ENCODE peak calls at places on chromosomes 4 and X, in seven cellular contexts. S is effector memory CD4-positive, alpha-beta T cell; D is aorta; O is SK-N-SH; I is NT2/D1; C is PC-3; N is heart right ventricle. K is an unnamed sample. For H3K36me3, the result is how much of the 10 kb centered on the place peaks cover.

GRCh38 chrX:94633237-94633636 is 959.2 kb downstream of the FAM133A start:
- DNase-seq in O (no peak), S (no peak), I (no peak), D (no peak), C (no peak), N (no peak), K (no peak)

GRCh38 chrX:110167952-110168451 is 149.9 kb downstream of the AMMECR1 start:
- DNase-seq in D (no peak), N (no peak), C (peak), I (no peak), S (peak), O (peak), K (peak)

GRCh38 chrX:140764401-140764919 is 54.9 kb downstream of the LINC00632 start:
- DNase-seq in S (no peak), D (peak), O (peak), C (peak), I (no peak), N (no peak), K (peak)

GRCh38 chr4:121094297-121094966 is 22.1 kb upstream of the NDNF start:
- DNase-seq in D (no peak), O (no peak), C (no peak), N (no peak), I (no peak), S (no peak), K (no peak)

GRCh38 chr4:6349896-6350295 is 80.2 kb downstream of the WFS1 start:
- DNase-seq in O (no peak), S (no peak), I (no peak), D (no peak), C (no peak), N (no peak), K (no peak)

GRCh38 chr4:97942951-97943350 is 200.3 kb downstream of the STPG2 start:
- DNase-seq in O (no peak), N (no peak), D (no peak), C (peak), I (no peak), S (no peak), K (no peak)

GRCh38 chr4:11650801-11651596 is 222.3 kb upstream of the HS3ST1 start:
- DNase-seq in I (no peak), O (no peak), C (peak), S (no peak), D (no peak), N (no peak), K (no peak)

GRCh38 chr4:183256756-183257385 is 63.2 kb downstream of the CLDN22 start:
- DNase-seq in I (no peak), C (peak), D (peak), S (peak), O (peak), N (peak), K (peak)

GRCh38 chrX:106707771-106708454 is 18.6 kb upstream of the RNF128 start:
- DNase-seq in O (no peak), N (no peak), C (peak), S (no peak), D (no peak), I (no peak), K (no peak)

GRCh38 chrX:48890934-48891401 is 6.6 kb downstream of the TIMM17B start:
- DNase-seq in S (no peak), C (no peak), N (no peak), D (no peak), I (no peak), O (peak), K (peak)

GRCh38 chrX:135295238-135295943 is 13.9 kb upstream of the ETDC start:
- DNase-seq in N (peak), S (peak), O (peak), C (no peak), D (peak), I (no peak), K (peak)

GRCh38 chrX:135295944-135296305 is 13.4 kb upstream of the ETDC start:
- DNase-seq in O (no peak), D (no peak), N (no peak), I (no peak), S (no peak), C (no peak), K (no peak)
- H3K4me3 ChIP-seq in O (peak), D (no peak), N (peak), I (no peak), S (peak), C (no peak), K (peak)

GRCh38 chr4:39756159-39756558 is 58.2 kb downstream of the UBE2K start:
- DNase-seq in C (no peak), D (no peak), S (no peak), N (no peak), I (no peak), O (no peak), K (no peak)
- H3K36me3 ChIP-seq in C (under half), D (under half), S (under half), N (under half), I (half or more), O (under half), K (under half)

GRCh38 chr4:7909966-7910720 is 29.5 kb downstream of the AFAP1 start:
- DNase-seq in C (peak), I (no peak), S (no peak), O (no peak), N (no peak), D (no peak), K (no peak)
- H3K4me3 ChIP-seq in C (no peak), I (no peak), S (no peak), O (no peak), N (no peak), D (no peak), K (no peak)

GRCh38 chrX:1472975-1473374 is 20.3 kb upstream of the ASMTL start:
- DNase-seq in C (no peak), N (peak), D (no peak), S (no peak), I (no peak), O (no peak), K (no peak)
- H3K36me3 ChIP-seq in C (under half), N (under half), D (under half), S (under half), I (under half), O (under half), K (under half)

DNA sequence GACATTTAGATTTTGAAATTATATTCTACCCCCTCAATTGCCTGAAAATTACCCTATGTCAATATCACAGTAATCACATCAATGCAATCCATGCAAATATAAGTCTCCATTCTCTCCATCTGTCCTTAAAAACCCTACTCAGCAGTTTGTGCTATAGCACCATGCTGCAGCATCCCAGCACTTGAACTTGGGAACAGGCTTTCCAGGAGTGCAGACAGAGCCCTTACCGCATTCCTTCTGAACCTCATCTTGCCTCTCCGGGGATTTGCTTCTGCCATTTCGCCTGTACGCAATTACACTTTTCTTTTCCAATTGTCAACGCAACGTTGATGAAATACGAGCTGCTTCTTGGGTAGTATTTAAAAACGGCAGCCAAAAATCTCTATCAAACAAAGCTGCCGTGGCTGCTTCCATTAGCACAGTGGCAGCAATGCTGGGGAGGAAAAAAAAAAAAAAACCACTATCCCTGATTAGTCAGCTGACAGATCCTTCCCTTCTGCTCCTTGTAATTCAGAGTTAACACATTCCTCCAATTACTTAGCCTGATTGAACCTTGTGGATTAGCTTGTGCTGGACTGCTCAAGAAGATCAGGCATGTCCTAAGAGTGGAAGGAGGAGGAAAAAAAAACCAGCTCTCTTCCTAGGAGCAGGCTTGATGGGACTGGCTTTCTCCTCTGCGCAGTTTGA is 65.6 kb downstream of the MCF2 start:
- DNase-seq in I (peak), C (no peak), S (no peak), D (no peak), N (no peak), O (no peak), K (peak)
- H3K4me3 ChIP-seq in I (peak), C (no peak), S (no peak), D (peak), N (peak), O (no peak), K (peak)

GRCh38 chrX:71283409-71284143 is at the start of gene NONO:
- DNase-seq in D (peak), N (peak), O (peak), C (peak), S (peak), I (peak), K (peak)

GRCh38 chrX:71282514-71283408 is 674 bp upstream of the NONO start:
- DNase-seq in C (no peak), N (no peak), O (peak), S (no peak), I (no peak), D (no peak), K (peak)

GRCh38 chrX:71291381-71291780 is 7.9 kb downstream of the NONO start:
- DNase-seq in I (no peak), N (no peak), C (no peak), S (no peak), D (no peak), O (no peak), K (no peak)

GRCh38 chrX:71285929-71286328 is 2.5 kb downstream of the NONO start:
- DNase-seq in C (no peak), D (no peak), N (no peak), O (no peak), S (no peak), I (no peak), K (no peak)
- H3K36me3 ChIP-seq in C (under half), D (under half), N (under half), O (under half), S (under half), I (half or more), K (under half)

GRCh38 chr4:107269175-107269574 is 233.1 kb upstream of the DKK2 start:
- DNase-seq in N (no peak), C (no peak), O (no peak), I (no peak), D (no peak), S (no peak), K (no peak)
- H3K4me3 ChIP-seq in N (no peak), C (no peak), O (no peak), I (no peak), D (no peak), S (no peak), K (no peak)

GRCh38 chrX:68589372-68589753 is 58.1 kb upstream of the STARD8 start:
- DNase-seq in N (no peak), C (no peak), O (no peak), S (no peak), I (no peak), D (no peak), K (no peak)
- H3K36me3 ChIP-seq in N (under half), C (under half), O (under half), S (under half), I (under half), D (under half), K (under half)

DNA sequence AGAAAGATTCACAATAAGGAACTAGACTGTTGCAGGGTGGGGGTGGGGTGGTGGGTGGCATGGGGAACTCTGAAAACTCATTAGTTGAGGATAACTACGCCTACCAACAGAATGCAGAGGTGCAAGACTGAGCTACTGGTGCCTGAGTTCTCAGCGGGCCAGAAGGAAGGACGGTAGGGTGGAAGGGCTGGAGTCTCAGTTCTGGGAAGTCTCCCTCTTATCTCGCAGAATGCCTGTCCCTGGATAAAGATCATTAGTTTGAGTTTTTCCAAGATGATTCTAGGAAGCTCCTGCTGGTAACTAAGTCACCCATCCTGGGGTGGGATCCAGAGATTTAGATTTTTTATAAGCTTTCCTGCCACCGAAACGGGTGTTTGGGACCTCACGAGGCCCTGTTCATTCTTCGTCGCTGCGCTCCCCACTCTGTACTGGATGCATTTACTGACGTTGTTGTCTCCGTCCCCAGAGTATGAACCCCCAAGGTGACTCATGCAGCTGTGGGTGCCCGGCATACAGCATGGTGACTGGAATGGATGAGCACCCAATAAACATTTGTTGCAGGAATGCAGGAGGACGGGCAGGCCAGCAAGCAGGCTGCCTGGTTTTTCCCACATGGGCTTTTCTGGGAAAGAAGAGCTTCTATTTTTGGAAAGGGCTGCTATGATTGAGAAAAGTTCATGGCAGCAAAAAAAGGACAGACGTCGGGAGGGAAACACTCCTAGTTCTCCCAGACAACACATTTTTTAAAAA is 1.1 kb upstream of the SOD3 start:
- DNase-seq in C (peak), S (no peak), I (no peak), D (peak), N (peak), O (no peak), K (no peak)
- H3K4me3 ChIP-seq in C (peak), S (no peak), I (no peak), D (no peak), N (peak), O (no peak), K (no peak)

DNA sequence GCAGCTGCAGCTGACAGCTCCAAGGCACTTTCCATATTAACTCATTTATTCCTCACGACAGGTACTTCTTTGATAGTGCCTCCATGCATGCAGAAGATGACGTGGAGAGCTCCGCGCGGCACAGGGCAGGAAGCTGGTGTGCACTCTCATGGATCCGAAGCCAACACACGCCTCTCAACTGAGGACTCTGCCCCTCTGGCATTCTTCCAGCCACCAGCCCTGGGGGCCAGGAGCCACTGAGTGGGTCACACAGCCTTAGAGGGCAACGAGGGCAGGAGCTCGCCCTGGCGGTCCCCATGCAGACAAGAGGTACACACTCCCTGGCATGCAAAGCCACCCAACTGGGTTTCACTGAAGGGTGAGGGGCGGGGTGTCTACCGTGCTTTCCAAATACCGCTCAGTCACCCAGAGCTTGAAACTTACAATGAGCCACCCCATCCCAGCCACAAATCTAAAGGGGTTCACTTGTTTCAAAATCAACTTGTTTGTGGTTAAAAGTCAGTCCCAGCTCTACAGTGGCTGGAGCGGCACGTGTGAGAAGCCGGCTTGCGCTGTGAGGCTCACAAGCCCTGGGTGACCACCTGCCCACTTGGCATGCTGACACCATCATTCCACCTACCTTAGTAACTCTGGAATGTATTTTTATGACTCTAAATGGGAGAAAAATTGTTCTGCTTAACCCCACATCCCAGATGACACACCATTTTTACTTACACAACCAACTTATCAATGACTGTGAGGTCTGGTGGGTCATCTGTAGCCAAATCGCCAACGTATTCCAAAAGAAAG is 16.2 kb downstream of the NOP14 start:
- DNase-seq in S (no peak), N (no peak), O (no peak), D (no peak), I (no peak), C (no peak), K (peak)
- H3K36me3 ChIP-seq in S (half or more), N (under half), O (half or more), D (under half), I (half or more), C (under half), K (half or more)